ENCODE peak calls at places on chromosomes 3 and 15, in eight cellular contexts. B, Q, D, O, I, T, S and K are unnamed samples.

GRCh38 chr3:38047896-38048295 is 8.9 kb downstream of the DLEC1 start:
- DNase-seq in B (no peak), Q (no peak), D (no peak), O (no peak), I (no peak), T (no peak), S (no peak), K (no peak)

GRCh38 chr15:70358871-70359647 is 261.3 kb upstream of the TLE3 start:
- DNase-seq in B (no peak), Q (no peak), D (no peak), O (peak; percentile 20), I (no peak), T (no peak), S (no peak), K (no peak)

GRCh38 chr15:89129123-89129815 is 41.0 kb downstream of the ABHD2 start:
- DNase-seq in B (peak; percentile 58), Q (no peak), D (peak; percentile 84), O (peak; percentile 70), I (peak; percentile 59), T (peak; percentile 40), S (peak; percentile 64), K (peak; percentile 51)

GRCh38 chr3:77602722-77603121 is 562.8 kb downstream of the ROBO2 start:
- DNase-seq in B (no peak), Q (no peak), D (no peak), O (no peak), I (no peak), T (peak; percentile 14), S (no peak), K (no peak)

GRCh38 chr3:50345586-50345985 is at the start of gene ZMYND10:
- DNase-seq in B (peak; percentile 70), Q (no peak), D (peak; percentile 91), O (peak; percentile 92), I (no peak), T (peak; percentile 76), S (peak; percentile 66), K (peak; percentile 66)

GRCh38 chr3:169342652-169343051 is 320.9 kb downstream of the MECOM start:
- DNase-seq in B (no peak), Q (no peak), D (peak; percentile 34), O (peak; percentile 21), I (no peak), T (no peak), S (no peak), K (no peak)

GRCh38 chr3:44058022-44058867 is 183.4 kb upstream of the TOPAZ1 start:
- DNase-seq in B (peak; percentile 78), Q (no peak), D (peak; percentile 8), O (no peak), I (no peak), T (peak; percentile 67), S (peak; percentile 16), K (peak; percentile 58)

GRCh38 chr15:79257454-79257853 is 25.1 kb upstream of the ANKRD34C start:
- DNase-seq in B (no peak), Q (no peak), D (no peak), O (no peak), I (no peak), T (no peak), S (no peak), K (no peak)

GRCh38 chr3:50620846-50621245 is 3.9 kb downstream of the MAPKAPK3 start:
- DNase-seq in B (no peak), Q (no peak), D (no peak), O (no peak), I (no peak), T (peak; percentile 85), S (no peak), K (no peak)

GRCh38 chr15:90203473-90203872 is 2.3 kb downstream of the SEMA4B start:
- DNase-seq in B (no peak), Q (no peak), D (no peak), O (no peak), I (no peak), T (no peak), S (no peak), K (no peak)

DNA sequence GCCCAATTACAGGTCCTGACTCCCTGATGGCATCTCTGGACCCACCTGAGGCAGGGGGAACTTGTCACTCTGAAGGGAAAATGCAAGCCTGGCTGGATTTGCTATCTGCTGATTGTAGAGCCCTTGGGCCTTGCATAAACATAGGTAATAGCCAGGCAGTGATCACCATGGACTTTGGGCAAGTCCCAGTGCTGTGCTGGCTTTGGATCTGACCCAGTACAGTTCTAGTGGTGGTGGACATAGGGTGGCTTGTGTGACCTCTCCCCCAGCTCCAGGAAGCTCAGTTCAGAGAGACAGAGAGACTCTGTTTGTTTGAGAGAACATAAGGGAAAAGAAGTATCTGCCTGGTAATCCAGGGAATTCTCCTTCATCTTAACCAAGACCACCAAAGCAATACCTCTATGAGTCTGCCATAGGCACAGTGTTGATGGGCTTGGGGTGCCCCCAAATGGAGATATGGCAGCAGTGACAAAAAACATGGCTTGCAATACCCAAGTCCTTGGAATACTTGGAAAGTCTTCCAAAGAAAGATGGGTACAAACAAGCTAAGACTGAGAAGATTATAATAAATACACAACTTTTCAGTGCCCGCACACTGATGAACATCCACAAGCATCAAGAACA is 348.5 kb downstream of the PYDC2 start:
- DNase-seq in B (no peak), Q (no peak), D (peak; percentile 49), O (peak; percentile 4), I (no peak), T (no peak), S (no peak), K (no peak)
- TF ChIP-seq CTCF in B (peak; percentile 39), Q (peak; percentile 42), D (peak; percentile 86), O (peak; percentile 30), I (peak; percentile 13), T (no peak), S (no peak), K (no peak)

GRCh38 chr3:65895084-65895483 is 143.6 kb downstream of the MAGI1 start:
- DNase-seq in B (no peak), Q (no peak), D (no peak), O (no peak), I (no peak), T (no peak), S (no peak), K (no peak)

GRCh38 chr3:65894126-65894525 is 144.6 kb downstream of the MAGI1 start:
- DNase-seq in B (no peak), Q (no peak), D (no peak), O (no peak), I (no peak), T (no peak), S (no peak), K (no peak)

GRCh38 chr3:65896321-65896720 is 142.4 kb downstream of the MAGI1 start:
- DNase-seq in B (no peak), Q (no peak), D (no peak), O (no peak), I (no peak), T (no peak), S (no peak), K (no peak)

GRCh38 chr3:65893631-65894030 is 145.1 kb downstream of the MAGI1 start:
- DNase-seq in B (no peak), Q (no peak), D (no peak), O (no peak), I (no peak), T (no peak), S (no peak), K (no peak)

GRCh38 chr3:65894679-65895078 is 144.0 kb downstream of the MAGI1 start:
- DNase-seq in B (no peak), Q (no peak), D (no peak), O (no peak), I (no peak), T (no peak), S (no peak), K (peak; percentile 22)
- TF ChIP-seq EZH2phosphoT487 in B (no peak), Q (no peak), D (no peak), O (no peak), I (no peak), T (no peak), S (no peak), K (no peak)

DNA sequence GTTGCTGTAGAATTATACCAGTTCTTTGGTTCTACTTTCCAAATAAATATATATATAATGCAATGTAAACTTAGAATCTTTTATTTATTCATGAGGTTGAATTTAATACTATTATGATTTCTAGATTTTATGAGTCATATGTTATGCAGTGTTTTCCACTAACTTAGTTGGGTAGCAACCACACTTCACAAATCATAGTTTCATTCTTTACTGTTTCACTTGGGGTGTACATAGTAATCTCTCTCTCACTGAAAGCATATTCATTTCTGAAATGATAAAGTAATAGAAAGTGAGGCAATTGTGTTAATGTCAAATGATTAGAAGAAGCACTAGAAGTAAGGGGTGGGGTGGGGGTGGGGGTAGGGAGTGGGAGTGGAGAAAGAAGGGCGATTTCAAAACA is 52.6 kb downstream of the IQCH start:
- DNase-seq in B (no peak), Q (no peak), D (no peak), O (no peak), I (no peak), T (peak; percentile 2), S (no peak), K (no peak)
- H3K4me2 ChIP-seq in B (no peak overlapping the region), Q (no peak overlapping the region), D (no peak overlapping the region), O (no peak overlapping the region), I (peak overlapping the region; percentile 18), T (no peak overlapping the region), S (no peak overlapping the region), K (no peak overlapping the region)

GRCh38 chr3:178325330-178325729 is 210.9 kb upstream of the KCNMB2 start:
- DNase-seq in B (no peak), Q (no peak), D (peak; percentile 39), O (peak; percentile 6), I (peak; percentile 22), T (peak; percentile 61), S (peak; percentile 28), K (peak; percentile 15)
- TF ChIP-seq CTCF in B (peak; percentile 26), Q (peak; percentile 51), D (no peak), O (peak; percentile 39), I (peak; percentile 68), T (peak; percentile 73), S (peak; percentile 44), K (peak; percentile 68)

DNA sequence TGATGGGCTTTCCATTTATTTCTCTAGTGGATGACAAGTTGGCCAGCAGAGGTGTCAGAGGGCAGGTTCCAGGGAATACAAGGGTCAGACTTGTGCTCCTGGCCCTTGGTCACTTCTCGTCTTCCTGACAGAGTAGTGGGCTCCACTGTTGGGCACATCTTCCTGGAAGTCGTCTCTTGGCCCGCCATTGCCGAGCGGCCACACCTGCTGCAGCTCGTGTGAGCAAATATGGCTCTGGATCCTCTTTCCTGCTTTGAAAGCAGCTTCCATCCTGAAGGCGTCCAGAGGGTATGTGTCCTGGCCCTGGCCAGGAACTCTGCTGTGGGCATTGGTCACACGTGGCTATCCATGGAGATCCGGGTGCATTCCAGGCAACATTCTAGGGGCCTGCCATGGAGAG is 100.2 kb downstream of the SNRPN start:
- DNase-seq in B (no peak), Q (no peak), D (no peak), O (no peak), I (no peak), T (no peak), S (no peak), K (no peak)
- TF ChIP-seq EZH2phosphoT487 in B (no peak), Q (no peak), D (no peak), O (no peak), I (no peak), T (no peak), S (no peak), K (no peak)

GRCh38 chr15:81176291-81176893 is 20.3 kb upstream of the IL16 start:
- DNase-seq in B (no peak), Q (no peak), D (peak; percentile 28), O (no peak), I (no peak), T (no peak), S (no peak), K (no peak)
- H3K4me2 ChIP-seq in B (no peak overlapping the region), Q (no peak overlapping the region), D (no peak overlapping the region), O (no peak overlapping the region), I (no peak overlapping the region), T (no peak overlapping the region), S (no peak overlapping the region), K (no peak overlapping the region)